ENCODE peak calls at places on chromosomes 13 and 19, in ten cellular contexts. D is OCI-LY7; E is GM04504; X is tibial artery; U is right atrium auricular region; L is HT1080; Q is NCI-H2107; Z is stimulated activated CD4-positive, alpha-beta T cell treated with anti-CD3 and anti-CD28 coated beads, Interleukin-1b, Interleukin-23, amount 100 ng/mL, for 24 hours; G is EL; J is heart left ventricle. M is an unnamed sample.

GRCh38 chr19:33284146-33284643 is 18.1 kb downstream of the CEBPA start:
- DNase-seq in Z (no peak), U (no peak), Q (no peak), X (no peak), L (no peak), J (no peak), D (no peak), E (no peak), G (no peak), M (no peak)

GRCh38 chr13:35378939-35379338 is 97.5 kb downstream of the MAB21L1 start:
- DNase-seq in Z (no peak), E (no peak), Q (no peak), G (no peak), D (no peak), L (no peak), U (no peak), J (no peak), X (no peak), M (peak; percentile 8)

GRCh38 chr13:99371956-99372355 is 64.8 kb upstream of the GPR183 start:
- DNase-seq in Q (no peak), Z (no peak), L (no peak), U (peak; percentile 42), E (no peak), X (no peak), J (no peak), D (no peak), G (no peak), M (no peak)

GRCh38 chr13:23512762-23513395 is 57.3 kb upstream of the TNFRSF19 start:
- DNase-seq in Z (no peak), G (no peak), U (no peak), Q (no peak), X (no peak), D (no peak), J (no peak), E (no peak), L (no peak), M (no peak)

GRCh38 chr13:30679483-30680330 is 55.6 kb upstream of the ALOX5AP start:
- DNase-seq in J (no peak), L (peak; percentile 26), E (no peak), Z (no peak), G (peak; percentile 25), X (no peak), D (peak; percentile 69), Q (no peak), U (no peak), M (peak; percentile 61)

GRCh38 chr13:77062097-77062496 is 35.1 kb upstream of the FBXL3 start:
- DNase-seq in X (no peak), E (no peak), J (no peak), Q (no peak), L (peak; percentile 5), D (no peak), Z (no peak), U (no peak), G (no peak), M (no peak)

GRCh38 chr19:3456925-3457530 is 23.3 kb downstream of the SMIM24 start:
- DNase-seq in X (no peak), U (no peak), Z (no peak), L (no peak), J (peak; percentile 46), D (no peak), Q (no peak), E (no peak), G (no peak), M (no peak)

GRCh38 chr19:907183-907853 is 5.7 kb downstream of the R3HDM4 start:
- DNase-seq in X (no peak), G (no peak), Q (no peak), Z (no peak), J (no peak), U (no peak), L (no peak), E (no peak), D (peak; percentile 59), M (no peak)

GRCh38 chr19:41353466-41354342 is at the start of gene TGFB1:
- DNase-seq in D (peak; percentile 93), X (peak; percentile 90), U (peak; percentile 88), L (peak; percentile 77), Z (peak; percentile 81), G (peak; percentile 90), J (peak; percentile 97), Q (no peak), E (peak; percentile 82), M (peak; percentile 86)

GRCh38 chr13:30829145-30829544 is 76.9 kb upstream of the MEDAG start:
- DNase-seq in X (no peak), J (no peak), Q (no peak), U (no peak), D (no peak), E (no peak), G (peak; percentile 86), Z (no peak), L (peak; percentile 98), M (peak; percentile 94)

GRCh38 chr19:30391554-30392551 is 19.7 kb downstream of the ZNF536 start:
- DNase-seq in G (no peak), J (no peak), D (no peak), Q (no peak), X (no peak), L (peak; percentile 83), Z (no peak), U (peak; percentile 32), E (peak; percentile 18), M (peak; percentile 12)

GRCh38 chr19:54352041-54352440 is 12.7 kb downstream of the LAIR1 start:
- DNase-seq in D (no peak), U (no peak), Z (no peak), Q (no peak), G (no peak), J (no peak), E (no peak), L (no peak), X (no peak), M (no peak)

GRCh38 chr19:5680083-5680436 is 256 bp downstream of the MICOS13 start:
- DNase-seq in G (peak; percentile 42), D (no peak), Z (no peak), E (no peak), X (no peak), J (no peak), L (no peak), Q (no peak), U (no peak), M (no peak)

GRCh38 chr13:35697281-35697680 is 220.8 kb upstream of the MAB21L1 start:
- DNase-seq in Q (no peak), L (no peak), Z (no peak), G (peak; percentile 56), J (no peak), D (no peak), E (no peak), X (no peak), U (no peak), M (peak; percentile 20)

GRCh38 chr19:47109541-47110375 is 3.8 kb downstream of the ZC3H4 start:
- DNase-seq in X (no peak), E (no peak), L (no peak), D (peak; percentile 56), J (no peak), G (peak; percentile 55), Q (no peak), U (no peak), Z (peak; percentile 45), M (peak; percentile 61)

GRCh38 chr13:44867825-44868224 is 121.4 kb downstream of the NUFIP1 start:
- DNase-seq in G (no peak), X (no peak), D (no peak), U (peak; percentile 42), E (no peak), J (no peak), L (no peak), Q (no peak), Z (no peak), M (no peak)

GRCh38 chr19:29323972-29324680 is 111.2 kb upstream of the UQCRFS1 start:
- DNase-seq in G (no peak), E (no peak), L (no peak), J (no peak), U (peak; percentile 38), D (no peak), Q (no peak), Z (no peak), X (no peak), M (no peak)

GRCh38 chr13:86882107-86882506 is 789.1 kb upstream of the SLITRK5 start:
- DNase-seq in G (no peak), D (no peak), J (no peak), Q (no peak), Z (no peak), E (no peak), X (no peak), U (no peak), L (no peak), M (no peak)